ENCODE peak calls at places on chromosomes 12 and 14, in ten cellular contexts. M, L, B, R, Q, F, E, P, T and D are unnamed samples.
A peak's percentile ranks its signal among the peaks of the same experiment; 100 is the strongest.

GRCh38 chr14:36319899-36320209 is 583 bp downstream of the MBIP start:
- DNase-seq in B (no peak), Q (no peak), E (no peak), P (no peak), R (peak; percentile 34), T (no peak), F (no peak), L (no peak), M (no peak), D (no peak)

GRCh38 chr12:96219700-96220206 is 25.6 kb downstream of the ELK3 start:
- DNase-seq in M (no peak), R (peak; percentile 97), L (no peak), F (no peak), E (peak; percentile 76), T (peak; percentile 88), B (peak; percentile 90), P (no peak), Q (no peak), D (no peak)

GRCh38 chr14:100686858-100687257 is 39.8 kb upstream of the DLK1 start:
- DNase-seq in F (no peak), E (no peak), B (no peak), L (no peak), T (no peak), Q (no peak), P (no peak), R (no peak), M (no peak), D (no peak)

GRCh38 chr14:23670489-23670888 is 34.3 kb downstream of the DHRS2 start:
- DNase-seq in M (no peak), R (no peak), F (no peak), P (no peak), E (no peak), T (no peak), L (no peak), B (no peak), Q (no peak), D (no peak)

GRCh38 chr12:53196486-53196885 is 10.6 kb downstream of the ITGB7 start:
- DNase-seq in F (no peak), B (no peak), R (no peak), T (no peak), M (peak; percentile 61), Q (no peak), P (no peak), E (no peak), L (no peak), D (no peak)

GRCh38 chr14:91075553-91075952 is 15.1 kb upstream of the RPS6KA5 start:
- DNase-seq in F (no peak), L (no peak), T (no peak), Q (no peak), B (no peak), P (no peak), E (no peak), R (no peak), M (no peak), D (no peak)

GRCh38 chr14:96852823-96853422 is 55.7 kb downstream of the VRK1 start:
- DNase-seq in M (no peak), F (no peak), E (peak; percentile 7), R (peak; percentile 20), B (no peak), T (peak; percentile 10), L (no peak), P (no peak), Q (no peak), D (no peak)

GRCh38 chr12:127785535-127785934 is 481.4 kb upstream of the TMEM132C start:
- DNase-seq in F (no peak), T (no peak), M (no peak), L (no peak), P (no peak), Q (no peak), R (peak; percentile 72), E (no peak), B (no peak), D (no peak)

GRCh38 chr12:55700255-55701018 is 7.3 kb downstream of the ITGA7 start:
- DNase-seq in L (no peak), M (peak; percentile 82), T (no peak), B (peak; percentile 9), P (no peak), F (no peak), R (no peak), E (no peak), Q (no peak), D (peak; percentile 59)

GRCh38 chr12:64175254-64175945 is 46.7 kb downstream of the KICS2 start:
- DNase-seq in T (peak; percentile 62), E (no peak), F (peak; percentile 52), Q (no peak), B (no peak), P (no peak), M (no peak), R (no peak), L (no peak), D (no peak)

GRCh38 chr14:104081493-104081835 is 4.0 kb upstream of the ASPG start:
- DNase-seq in B (no peak), E (no peak), F (no peak), M (no peak), R (no peak), T (no peak), P (no peak), L (no peak), Q (no peak), D (no peak)

GRCh38 chr14:89372156-89372555 is 44.9 kb downstream of the FOXN3 start:
- DNase-seq in M (no peak), F (no peak), R (peak; percentile 41), L (no peak), E (no peak), Q (no peak), B (no peak), T (no peak), P (no peak), D (no peak)

GRCh38 chr14:59629384-59630158 is 53.0 kb upstream of the CCDC175 start:
- DNase-seq in R (no peak), L (no peak), B (no peak), F (peak; percentile 25), E (peak; percentile 95), Q (no peak), M (no peak), P (peak; percentile 77), T (no peak), D (no peak)

GRCh38 chr14:104968153-104968527 is 10.0 kb downstream of the AHNAK2 start:
- DNase-seq in F (no peak), E (no peak), L (no peak), Q (no peak), T (peak; percentile 56), B (no peak), P (no peak), M (peak; percentile 96), R (peak; percentile 42), D (peak; percentile 82)

GRCh38 chr12:90546511-90546910 is 408.5 kb downstream of the CCER1 start:
- DNase-seq in M (no peak), T (no peak), R (no peak), E (no peak), Q (no peak), L (no peak), B (no peak), F (no peak), P (no peak), D (no peak)

GRCh38 chr14:101600336-101600890 is 39.1 kb downstream of the DIO3 start:
- DNase-seq in T (no peak), B (no peak), F (no peak), E (no peak), Q (no peak), L (peak; percentile 3), M (no peak), P (no peak), R (no peak), D (no peak)

GRCh38 chr14:21109377-21110260 is 8.8 kb downstream of the TMEM253 start:
- DNase-seq in L (no peak), M (no peak), Q (no peak), T (peak; percentile 79), F (no peak), P (no peak), R (no peak), B (no peak), E (no peak), D (no peak)

GRCh38 chr12:71484272-71484905 is 44.8 kb downstream of the LGR5 start:
- DNase-seq in B (no peak), T (no peak), M (no peak), P (no peak), L (no peak), R (no peak), F (no peak), E (no peak), Q (no peak), D (no peak)

GRCh38 chr14:105305350-105305749 is 4.5 kb upstream of the BRF1 start:
- DNase-seq in L (no peak), M (no peak), P (no peak), E (no peak), Q (no peak), R (no peak), T (no peak), F (no peak), B (no peak), D (no peak)

GRCh38 chr12:18837025-18837424 is 99.1 kb downstream of the CAPZA3 start:
- DNase-seq in L (no peak), E (no peak), P (no peak), T (no peak), F (no peak), M (no peak), B (no peak), R (peak; percentile 22), Q (no peak), D (no peak)

GRCh38 chr14:100422556-100423420 is 99.6 kb downstream of the SLC25A47 start:
- DNase-seq in B (no peak), R (peak; percentile 46), T (no peak), L (no peak), P (no peak), M (no peak), E (no peak), Q (no peak), F (no peak), D (no peak)

GRCh38 chr12:19095869-19096480 is 33.6 kb upstream of the PLEKHA5 start:
- DNase-seq in L (no peak), P (no peak), T (no peak), F (no peak), M (no peak), Q (no peak), R (peak; percentile 75), E (no peak), B (no peak), D (no peak)

GRCh38 chr14:75025082-75025481 is 22.4 kb downstream of the EIF2B2 start:
- DNase-seq in E (no peak), B (no peak), Q (no peak), T (no peak), P (no peak), L (no peak), M (no peak), F (no peak), R (peak; percentile 30), D (no peak)

GRCh38 chr12:74334770-74335169 is 202.9 kb upstream of the ATXN7L3B start:
- DNase-seq in L (no peak), T (no peak), B (no peak), M (no peak), R (peak; percentile 34), F (no peak), E (peak; percentile 10), Q (no peak), P (no peak), D (no peak)

GRCh38 chr12:31331242-31331641 is 5.3 kb upstream of the SINHCAF start:
- DNase-seq in L (no peak), E (no peak), Q (no peak), P (no peak), T (no peak), R (no peak), M (no peak), F (no peak), B (no peak), D (no peak)

GRCh38 chr14:91317381-91318313 is 73.1 kb upstream of the GPR68 start:
- DNase-seq in M (no peak), F (no peak), B (no peak), R (no peak), T (no peak), E (no peak), P (no peak), Q (no peak), L (peak; percentile 61), D (peak; percentile 87)

GRCh38 chr14:77375973-77376372 is 921 bp downstream of the TMED8 start:
- DNase-seq in M (no peak), T (no peak), L (no peak), B (no peak), P (no peak), E (no peak), F (no peak), Q (no peak), R (no peak), D (no peak)